ENCODE peak calls at places on chromosomes 1 and 21, in four cellular contexts. K is neural progenitor cell, N is prostate gland, M is pancreas. H is an unnamed sample.

GRCh38 chr1:50332941-50333594 is 90.2 kb downstream of the DMRTA2 start:
- DNase-seq in K (peak; percentile 90), N (peak; percentile 13), M (peak; percentile 30), H (peak; percentile 54)

GRCh38 chr1:247111636-247112478 is 7.7 kb upstream of the ZNF669 start:
- DNase-seq in K (peak; percentile 69), N (peak; percentile 26), M (peak; percentile 57), H (peak; percentile 75)

GRCh38 chr1:31855038-31855845 is 39.4 kb upstream of the SPOCD1 start:
- DNase-seq in K (no peak), N (no peak), M (no peak), H (no peak)

GRCh38 chr1:235823684-235824083 is 43.0 kb downstream of the LYST start:
- DNase-seq in K (no peak), N (no peak), M (no peak), H (no peak)

GRCh38 chr1:25642710-25643109 is 26.1 kb downstream of the MAN1C1 start:
- DNase-seq in K (no peak), N (no peak), M (no peak), H (no peak)

GRCh38 chr1:26283871-26284596 is 4.1 kb downstream of the SH3BGRL3 start:
- DNase-seq in K (no peak), N (no peak), M (no peak), H (no peak)

GRCh38 chr1:206674745-206675175 is 9.9 kb upstream of the MAPKAPK2 start:
- DNase-seq in K (no peak), N (peak; percentile 89), M (peak; percentile 74), H (peak; percentile 91)

GRCh38 chr1:101953623-101954022 is 43.1 kb downstream of the OLFM3 start:
- DNase-seq in K (no peak), N (no peak), M (no peak), H (no peak)

GRCh38 chr21:37673801-37674575 is 242.3 kb downstream of the KCNJ6 start:
- DNase-seq in K (no peak), N (no peak), M (no peak), H (no peak)

GRCh38 chr21:25171438-25171837 is 435.8 kb downstream of the MRPL39 start:
- DNase-seq in K (no peak), N (no peak), M (no peak), H (no peak)

GRCh38 chr1:216702170-216702569 is 21.1 kb downstream of the ESRRG start:
- DNase-seq in K (no peak), N (no peak), M (no peak), H (no peak)

GRCh38 chr21:35730325-35730724 is 330.0 kb downstream of the SETD4 start:
- DNase-seq in K (no peak), N (no peak), M (no peak), H (no peak)

GRCh38 chr1:161096514-161096913 is 1.6 kb upstream of the KLHDC9 start:
- DNase-seq in K (no peak), N (no peak), M (no peak), H (no peak)

DNA sequence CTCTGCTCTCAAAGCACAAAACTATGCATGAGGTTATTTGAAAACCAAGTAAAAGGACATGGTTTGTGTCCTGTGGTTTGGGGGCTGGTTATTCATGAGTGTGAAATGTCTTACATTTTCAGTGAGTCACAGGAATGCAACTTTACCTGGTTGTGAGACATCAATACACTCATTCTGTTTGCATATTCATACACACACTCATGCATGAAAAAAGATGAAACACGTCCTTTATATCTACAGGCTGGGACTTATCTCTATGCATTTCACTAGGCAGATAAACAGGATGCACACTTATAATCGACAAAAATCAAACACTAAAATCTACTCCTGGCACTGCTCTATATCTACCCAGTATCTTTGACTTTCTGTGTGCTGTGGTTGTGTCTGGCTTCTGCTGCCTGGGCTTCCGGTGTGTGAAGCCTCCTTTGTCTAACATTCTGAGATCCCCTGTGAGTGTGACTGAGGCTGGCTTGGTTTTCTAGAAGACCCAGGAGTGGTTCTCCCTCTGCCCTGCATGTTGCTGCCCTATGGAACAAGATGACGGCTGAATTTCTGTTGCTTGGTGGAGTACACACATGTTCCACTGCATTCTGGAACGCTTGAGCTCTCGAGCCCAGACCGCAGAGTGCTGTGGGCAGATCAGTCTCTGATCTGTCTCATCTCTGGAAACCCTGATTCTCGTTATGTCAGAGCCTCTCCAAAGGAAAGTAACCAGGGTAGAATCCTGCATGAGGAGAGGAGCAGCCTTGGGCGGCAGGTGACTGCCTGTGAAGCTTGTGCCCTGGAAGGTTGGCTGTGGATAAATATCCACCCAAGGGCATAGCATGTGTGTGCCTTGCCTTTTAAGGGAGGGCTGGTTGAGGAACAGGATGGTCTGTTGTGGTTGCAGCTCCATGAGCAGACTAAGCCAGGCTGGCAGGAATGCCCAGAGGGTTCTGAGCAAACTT is 19.7 kb upstream of the FASLG start:
- DNase-seq in K (no peak), N (no peak), M (no peak), H (no peak)
- H3K4me1 ChIP-seq in K (no peaks in the 10 kb centered on the region), N (no peaks in the 10 kb centered on the region), M (no peaks in the 10 kb centered on the region), H (no peaks in the 10 kb centered on the region)

GRCh38 chr21:18987515-18988026 is 584.0 kb upstream of the TMPRSS15 start:
- DNase-seq in K (no peak), N (no peak), M (no peak), H (no peak)

GRCh38 chr21:18986197-18986596 is 582.6 kb upstream of the TMPRSS15 start:
- DNase-seq in K (no peak), N (no peak), M (no peak), H (no peak)

DNA sequence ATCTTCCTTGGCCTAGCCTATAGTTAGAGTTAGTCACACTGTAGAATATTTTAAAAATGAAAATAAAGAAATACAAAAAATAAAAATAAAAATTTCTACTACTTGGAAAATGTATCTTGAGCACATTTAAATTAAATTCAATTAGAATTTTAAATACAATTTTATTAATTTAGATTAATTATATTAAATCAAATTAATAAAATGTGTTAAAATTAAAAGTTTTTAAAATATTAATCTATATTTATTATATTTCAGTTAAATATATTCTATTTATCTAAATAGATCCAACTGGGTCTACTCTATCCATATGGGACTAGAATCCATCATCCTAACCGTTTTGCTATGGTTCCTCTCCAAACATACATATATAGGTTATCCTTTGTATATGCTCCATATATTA is 588.3 kb upstream of the TMPRSS15 start:
- DNase-seq in K (no peak), N (no peak), M (no peak), H (no peak)
- H3K9me3 ChIP-seq in K (no peaks in the 10 kb centered on the region), N (no peaks in the 10 kb centered on the region), M (no peaks in the 10 kb centered on the region), H (no peaks in the 10 kb centered on the region)

DNA sequence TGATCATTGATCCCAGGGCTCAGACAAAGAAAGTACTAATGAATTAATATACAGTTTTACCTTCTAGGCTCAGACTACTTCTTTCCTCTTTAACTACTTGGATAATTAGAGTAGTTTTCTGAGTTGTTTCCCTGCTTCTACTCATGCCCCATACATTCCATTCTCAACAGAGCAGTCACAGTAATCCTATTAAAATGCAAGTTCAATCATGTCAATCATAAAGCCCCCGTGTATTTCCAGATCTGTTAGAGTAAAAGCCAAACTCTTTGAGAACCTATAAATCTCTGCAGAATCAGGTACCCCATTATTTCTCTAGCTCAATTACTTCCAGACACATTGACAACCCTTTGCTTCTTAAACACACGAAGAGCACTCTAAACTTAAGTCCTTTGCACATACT is 242.1 kb upstream of the PRMT6 start:
- DNase-seq in K (no peak), N (no peak), M (no peak), H (no peak)
- H3K4me1 ChIP-seq in K (no peaks in the 10 kb centered on the region), N (no peaks in the 10 kb centered on the region), M (no peaks in the 10 kb centered on the region), H (no peaks in the 10 kb centered on the region)

DNA sequence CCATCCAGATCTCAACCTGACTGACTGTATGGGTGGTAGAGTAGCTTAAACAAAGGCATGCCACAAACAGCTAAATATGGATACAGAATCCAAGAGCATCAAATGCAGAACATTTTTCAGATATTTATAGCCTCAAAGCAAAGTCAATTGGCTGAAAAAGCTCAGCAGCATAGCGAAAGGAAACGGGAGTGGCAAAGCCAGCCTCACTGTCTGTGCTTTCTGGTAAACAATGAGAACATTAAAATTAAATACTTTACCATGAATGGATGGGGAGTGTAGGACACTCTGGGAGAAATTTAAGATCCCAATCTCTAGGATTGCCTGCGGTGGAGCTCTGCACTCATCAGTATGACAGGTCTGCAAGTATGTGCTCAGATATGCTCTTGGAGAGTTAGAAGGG is 4.4 kb downstream of the RASAL2 start:
- DNase-seq in K (no peak), N (no peak), M (no peak), H (no peak)
- H3K9me3 ChIP-seq in K (no peaks in the 10 kb centered on the region), N (no peaks in the 10 kb centered on the region), M (no peaks in the 10 kb centered on the region), H (no peaks in the 10 kb centered on the region)

DNA sequence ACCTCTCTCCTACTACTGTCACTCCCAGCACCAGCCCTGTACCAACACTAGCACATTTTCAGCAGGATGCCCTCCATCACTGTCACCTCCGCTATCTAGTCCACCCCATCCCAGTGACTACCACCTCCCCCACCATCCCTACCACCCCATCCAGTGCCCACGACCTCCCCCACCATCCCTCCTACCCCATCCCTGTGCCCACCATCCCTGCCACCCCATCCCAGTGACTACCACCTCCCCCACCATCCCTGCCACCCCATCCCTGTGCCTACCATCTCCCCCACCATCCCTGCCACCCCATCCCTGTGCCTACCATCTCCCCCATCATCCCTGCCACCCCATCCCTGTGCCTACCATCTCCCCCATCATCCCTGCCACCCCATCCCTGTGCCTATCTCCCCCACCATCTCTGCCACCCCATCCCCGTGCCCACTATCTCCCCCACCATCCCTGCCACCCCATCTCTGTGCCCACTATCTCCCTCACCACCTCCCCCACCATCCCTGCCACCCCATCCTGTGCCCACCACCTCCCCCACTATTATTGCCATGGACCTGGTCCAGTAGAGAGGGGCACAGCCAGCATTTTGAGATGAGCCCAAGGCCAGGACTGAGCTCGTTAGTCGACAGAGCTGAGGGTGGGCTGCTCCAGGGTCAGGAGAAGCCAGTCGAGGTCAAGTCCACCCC is 45.7 kb downstream of the DISP3 start:
- DNase-seq in K (no peak), N (no peak), M (no peak), H (no peak)
- H3K4me1 ChIP-seq in K (no peaks in the 10 kb centered on the region), N (no peaks in the 10 kb centered on the region), M (no peaks in the 10 kb centered on the region), H (no peaks in the 10 kb centered on the region)

GRCh38 chr1:228541725-228542124 is 54.5 kb downstream of the RNF187 start:
- DNase-seq in K (no peak), N (no peak), M (no peak), H (no peak)

GRCh38 chr1:228542981-228543380 is 55.8 kb downstream of the RNF187 start:
- DNase-seq in K (no peak), N (no peak), M (no peak), H (no peak)

GRCh38 chr1:228542376-228542775 is 55.2 kb downstream of the RNF187 start:
- DNase-seq in K (no peak), N (no peak), M (no peak), H (no peak)

GRCh38 chr1:228540161-228540917 is 53.2 kb downstream of the RNF187 start:
- DNase-seq in K (no peak), N (no peak), M (no peak), H (no peak)

GRCh38 chr1:228538831-228539230 is 51.6 kb downstream of the RNF187 start:
- DNase-seq in K (no peak), N (no peak), M (no peak), H (no peak)
- H3K9me3 ChIP-seq in K (no peaks in the 10 kb centered on the region), N (no peaks in the 10 kb centered on the region), M (no peaks in the 10 kb centered on the region), H (no peaks in the 10 kb centered on the region)